ENCODE peak calls at places on chromosome 7, in six cellular contexts. Z, S, R, D, A and Y are unnamed samples.

GRCh38 chr7:138935438-138936079 is 45.6 kb downstream of the KIAA1549 start:
- DNase-seq in Z (peak), S (no peak), R (no peak), D (no peak), A (peak), Y (no peak)

GRCh38 chr7:38451840-38452239 is 178.4 kb upstream of the TARP start:
- DNase-seq in Z (peak), S (peak), R (no peak), D (no peak), A (peak), Y (no peak)

GRCh38 chr7:98418636-98419315 is 17.9 kb upstream of the BAIAP2L1 start:
- DNase-seq in Z (peak), S (no peak), R (peak), D (no peak), A (peak), Y (peak)

GRCh38 chr7:86558680-86559079 is 85.0 kb upstream of the GRM3 start:
- DNase-seq in Z (no peak), S (no peak), R (no peak), D (no peak), A (peak), Y (no peak)

GRCh38 chr7:3270362-3270761 is 30.7 kb upstream of the SDK1 start:
- DNase-seq in Z (no peak), S (no peak), R (no peak), D (no peak), A (no peak), Y (no peak)

GRCh38 chr7:24419070-24419469 is 135.1 kb downstream of the NPY start:
- DNase-seq in Z (peak), S (peak), R (no peak), D (no peak), A (peak), Y (no peak)

GRCh38 chr7:107660381-107661080 is at the start of gene SLC26A4:
- DNase-seq in Z (peak), S (peak), R (no peak), D (no peak), A (no peak), Y (peak)

GRCh38 chr7:87948371-87948770 is 14.3 kb downstream of the ADAM22 start:
- DNase-seq in Z (no peak), S (no peak), R (no peak), D (no peak), A (no peak), Y (no peak)

GRCh38 chr7:139687980-139688632 is 89.7 kb downstream of the HIPK2 start:
- DNase-seq in Z (no peak), S (no peak), R (no peak), D (no peak), A (peak), Y (no peak)

GRCh38 chr7:156792611-156793010 is 100.4 kb downstream of the LMBR1 start:
- DNase-seq in Z (peak), S (no peak), R (no peak), D (no peak), A (no peak), Y (no peak)

GRCh38 chr7:113076703-113077102 is 9.9 kb downstream of the GPR85 start:
- DNase-seq in Z (no peak), S (peak), R (no peak), D (no peak), A (no peak), Y (no peak)

GRCh38 chr7:1667566-1668485 is 2.3 kb upstream of the ELFN1 start:
- DNase-seq in Z (peak), S (peak), R (no peak), D (peak), A (no peak), Y (peak)

GRCh38 chr7:5217851-5218331 is 27.9 kb downstream of the WIPI2 start:
- DNase-seq in Z (no peak), S (no peak), R (no peak), D (peak), A (no peak), Y (peak)

GRCh38 chr7:18626717-18627116 is 131.2 kb downstream of the HDAC9 start:
- DNase-seq in Z (no peak), S (no peak), R (no peak), D (no peak), A (no peak), Y (no peak)

GRCh38 chr7:50153141-50153540 is 60.1 kb upstream of the ZPBP start:
- DNase-seq in Z (no peak), S (no peak), R (no peak), D (no peak), A (no peak), Y (no peak)

GRCh38 chr7:94182066-94182465 is 177.9 kb upstream of the BET1 start:
- DNase-seq in Z (no peak), S (no peak), R (no peak), D (no peak), A (peak), Y (no peak)

GRCh38 chr7:41771717-41772116 is 68.8 kb upstream of the INHBA start:
- DNase-seq in Z (no peak), S (peak), R (no peak), D (no peak), A (no peak), Y (no peak)

GRCh38 chr7:73353243-73353642 is 25.3 kb downstream of the FKBP6 start:
- DNase-seq in Z (no peak), S (no peak), R (no peak), D (no peak), A (no peak), Y (no peak)

GRCh38 chr7:7642081-7642480 is 1.5 kb downstream of the UMAD1 start:
- DNase-seq in Z (no peak), S (no peak), R (peak), D (no peak), A (no peak), Y (no peak)

GRCh38 chr7:131602994-131603372 is 46.6 kb upstream of the PODXL start:
- DNase-seq in Z (no peak), S (no peak), R (no peak), D (no peak), A (no peak), Y (no peak)

GRCh38 chr7:149819141-149819960 is 18.8 kb upstream of the ZNF862 start:
- DNase-seq in Z (no peak), S (no peak), R (no peak), D (no peak), A (no peak), Y (peak)

GRCh38 chr7:81140206-81140605 is 221.4 kb upstream of the SEMA3C start:
- DNase-seq in Z (no peak), S (no peak), R (no peak), D (no peak), A (no peak), Y (no peak)

GRCh38 chr7:2017914-2018785 is 214.6 kb downstream of the MAD1L1 start:
- DNase-seq in Z (peak), S (no peak), R (no peak), D (peak), A (no peak), Y (peak)

GRCh38 chr7:40709077-40709964 is 574.5 kb downstream of the SUGCT start:
- DNase-seq in Z (no peak), S (no peak), R (no peak), D (no peak), A (no peak), Y (no peak)

GRCh38 chr7:44982535-44982923 is 3.7 kb upstream of the MYO1G start:
- DNase-seq in Z (no peak), S (no peak), R (no peak), D (no peak), A (no peak), Y (peak)

GRCh38 chr7:132065193-132065972 is 509.0 kb upstream of the PODXL start:
- DNase-seq in Z (peak), S (no peak), R (peak), D (no peak), A (peak), Y (no peak)

GRCh38 chr7:17680026-17680425 is 260.3 kb downstream of the SNX13 start:
- DNase-seq in Z (no peak), S (peak), R (peak), D (peak), A (no peak), Y (no peak)

GRCh38 chr7:151923097-151923876 is 33.0 kb upstream of the GALNTL5 start:
- DNase-seq in Z (no peak), S (no peak), R (no peak), D (no peak), A (no peak), Y (peak)
- H3K27ac ChIP-seq in Z (no peak), S (no peak), R (peak), D (peak), A (no peak), Y (peak)

GRCh38 chr7:100465299-100465698 is 1.2 kb upstream of the SPACDR start:
- DNase-seq in Z (no peak), S (no peak), R (no peak), D (no peak), A (no peak), Y (no peak)

GRCh38 chr7:100467638-100468373 is 3.7 kb upstream of the SPACDR start:
- DNase-seq in Z (peak), S (no peak), R (no peak), D (no peak), A (no peak), Y (peak)

GRCh38 chr7:100465702-100466311 is 1.7 kb upstream of the SPACDR start:
- DNase-seq in Z (peak), S (peak), R (peak), D (no peak), A (no peak), Y (peak)

GRCh38 chr7:100464791-100465190 is 731 bp upstream of the SPACDR start:
- DNase-seq in Z (no peak), S (no peak), R (no peak), D (no peak), A (no peak), Y (no peak)

DNA sequence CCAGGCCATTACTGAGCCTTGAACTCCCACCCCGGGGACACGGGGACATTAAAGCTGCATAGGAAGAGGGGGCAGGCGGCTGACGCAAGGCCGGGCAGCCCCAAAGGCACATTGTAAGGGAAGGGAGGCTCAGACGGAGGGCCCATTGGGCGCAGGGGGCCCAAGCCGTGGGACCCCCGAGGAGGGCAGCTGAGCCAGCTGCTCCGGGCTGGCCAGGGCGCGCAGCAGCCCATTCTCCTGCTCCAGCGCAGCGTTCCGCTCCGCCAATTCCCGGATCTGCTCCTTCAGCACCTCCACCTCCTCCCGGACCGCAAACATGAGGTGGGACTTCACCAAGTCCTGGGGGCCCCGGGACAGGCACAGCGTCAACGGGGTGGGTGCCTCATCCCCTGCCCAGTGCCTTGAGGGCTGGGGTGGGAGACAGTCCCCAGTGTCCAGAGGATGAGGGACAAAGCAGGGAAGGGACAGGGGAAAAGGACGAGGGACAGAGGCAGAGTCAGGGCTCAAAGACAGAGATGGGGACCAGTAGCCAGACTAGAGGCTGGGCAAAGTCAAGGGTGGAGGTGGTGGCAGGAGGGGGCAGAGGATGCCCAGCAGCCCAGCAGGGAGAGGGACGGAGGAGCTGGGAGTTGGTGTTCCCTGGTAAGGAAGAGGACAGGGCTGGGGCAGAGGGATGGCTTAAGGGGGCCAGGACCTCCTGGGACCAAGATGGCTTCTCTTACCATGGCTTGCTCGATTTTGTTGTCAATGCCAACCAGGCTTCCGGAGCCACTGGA is 3.0 kb upstream of the SPACDR start:
- DNase-seq in Z (peak), S (no peak), R (no peak), D (no peak), A (no peak), Y (no peak)
- TF ChIP-seq POLR2AphosphoS5 in Z (no peak), S (no peak), R (no peak), D (no peak), A (no peak), Y (peak)

GRCh38 chr7:47715631-47716068 is 133.7 kb upstream of the TNS3 start:
- DNase-seq in Z (no peak), S (no peak), R (no peak), D (no peak), A (no peak), Y (no peak)

GRCh38 chr7:47713595-47713994 is 131.7 kb upstream of the TNS3 start:
- DNase-seq in Z (no peak), S (no peak), R (no peak), D (no peak), A (no peak), Y (no peak)

GRCh38 chr7:47712416-47712815 is 130.5 kb upstream of the TNS3 start:
- DNase-seq in Z (no peak), S (no peak), R (no peak), D (no peak), A (no peak), Y (no peak)

GRCh38 chr7:47711776-47712175 is 129.9 kb upstream of the TNS3 start:
- DNase-seq in Z (no peak), S (no peak), R (no peak), D (no peak), A (no peak), Y (no peak)

DNA sequence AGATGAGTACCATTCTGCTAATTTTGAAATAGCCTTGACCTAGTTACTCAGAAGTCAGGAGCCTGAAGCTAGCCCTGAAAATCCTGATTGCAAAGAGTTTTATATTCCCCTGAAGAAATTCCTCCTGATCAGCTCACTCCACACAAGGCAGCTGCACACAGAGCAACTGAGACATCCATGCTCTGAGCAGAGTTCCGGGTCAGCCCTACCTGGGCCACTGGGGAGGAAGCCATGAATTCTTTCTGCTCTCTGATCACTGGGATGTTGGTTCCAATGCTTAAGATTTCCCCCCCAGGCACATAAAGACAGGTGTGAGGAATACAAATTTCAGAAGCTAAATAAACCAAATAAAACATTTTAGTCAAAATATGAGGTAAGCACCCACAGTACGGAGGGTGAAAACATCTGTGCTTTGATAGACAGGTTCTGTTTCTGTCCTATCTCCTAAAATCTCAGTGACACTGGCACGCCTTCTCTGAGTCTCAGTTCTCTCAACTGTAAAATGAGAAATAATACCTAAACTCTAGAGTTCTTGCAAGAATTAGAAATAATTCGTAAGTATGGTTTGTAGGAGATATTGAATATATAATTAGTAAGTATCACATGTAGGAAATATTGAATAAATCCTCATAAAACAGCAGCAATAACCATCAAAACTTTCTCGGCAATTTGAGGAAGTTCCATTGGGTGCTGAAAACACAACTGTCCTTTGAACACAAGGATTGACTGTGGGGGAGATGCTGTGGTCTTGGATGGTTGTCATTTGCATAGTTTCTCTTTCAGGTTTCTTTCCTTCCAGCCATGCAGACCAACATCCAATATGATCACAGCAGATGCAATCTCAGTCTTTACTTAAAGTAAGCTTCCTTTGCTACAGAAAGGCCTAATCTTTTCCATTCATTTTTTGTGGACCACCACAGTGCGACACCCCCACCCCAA is 133.0 kb upstream of the TNS3 start:
- DNase-seq in Z (no peak), S (no peak), R (no peak), D (no peak), A (no peak), Y (no peak)
- H3K4me3 ChIP-seq in Z (no peak), S (no peak), R (no peak), D (no peak), A (no peak), Y (no peak)

DNA sequence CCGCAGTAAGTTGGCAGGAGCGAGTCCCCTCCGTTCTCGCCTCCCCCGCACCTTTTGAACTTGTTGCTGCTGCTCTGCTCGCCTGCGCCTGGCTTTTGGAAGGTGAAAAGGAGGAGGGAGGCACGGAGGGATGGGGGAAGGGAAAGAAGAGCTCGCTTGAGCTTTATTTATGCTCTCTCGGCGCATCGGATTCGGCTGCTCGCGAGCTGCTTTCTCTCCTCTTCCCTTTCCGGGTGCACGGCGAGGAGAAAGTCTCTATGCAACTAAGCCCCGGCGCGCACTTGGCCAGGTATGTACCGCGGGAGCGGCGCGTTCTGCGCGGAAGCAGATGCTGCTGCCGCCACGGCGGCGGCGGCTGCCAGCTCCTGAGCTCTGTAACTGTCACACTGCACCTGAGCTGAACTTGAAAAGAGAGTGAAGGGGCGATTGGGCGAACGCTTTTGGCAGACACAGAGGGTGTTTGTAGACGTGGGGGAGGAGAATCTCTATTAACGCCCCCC is 551 bp downstream of the KCND2 start:
- DNase-seq in Z (peak), S (peak), R (no peak), D (no peak), A (no peak), Y (no peak)
- H3K27ac ChIP-seq in Z (no peak), S (no peak), R (no peak), D (no peak), A (no peak), Y (no peak)